ENCODE peak calls at places on chromosome 17, in six cellular contexts. X is mesothelial cell of epicardium, J is fibroblast of pulmonary artery, Y is lower leg skin, A is HFFc6, H is neural progenitor cell. T is an unnamed sample.
A peak's percentile ranks its signal among the peaks of the same experiment; 100 is the strongest.

GRCh38 chr17:37802712-37803416 is 58.0 kb upstream of the HNF1B start:
- DNase-seq in X (no peak), J (peak; percentile 72), Y (peak; percentile 28), A (no peak), H (no peak), T (no peak)

GRCh38 chr17:52024296-52024870 is 134.1 kb downstream of the CA10 start:
- DNase-seq in X (no peak), J (peak; percentile 20), Y (no peak), A (no peak), H (no peak), T (no peak)

GRCh38 chr17:65953316-65954147 is 238.4 kb downstream of the CEP112 start:
- DNase-seq in X (no peak), J (no peak), Y (no peak), A (no peak), H (peak; percentile 26), T (no peak)

GRCh38 chr17:37344519-37344918 is 31.3 kb upstream of the C17orf78 start:
- DNase-seq in X (no peak), J (no peak), Y (no peak), A (no peak), H (no peak), T (no peak)

GRCh38 chr17:73840829-73841228 is 196.6 kb upstream of the SDK2 start:
- DNase-seq in X (no peak), J (no peak), Y (no peak), A (no peak), H (no peak), T (no peak)

GRCh38 chr17:10702574-10702973 is 5.2 kb downstream of the ADPRM start:
- DNase-seq in X (no peak), J (peak; percentile 56), Y (no peak), A (peak; percentile 18), H (no peak), T (no peak)

GRCh38 chr17:78492116-78492799 is 84.9 kb downstream of the DNAH17 start:
- DNase-seq in X (no peak), J (no peak), Y (no peak), A (no peak), H (no peak), T (no peak)

GRCh38 chr17:64778367-64779290 is 116.5 kb upstream of the SMURF2 start:
- DNase-seq in X (no peak), J (no peak), Y (no peak), A (no peak), H (peak; percentile 64), T (no peak)

GRCh38 chr17:4815043-4815675 is 8.2 kb downstream of the PLD2 start:
- DNase-seq in X (no peak), J (no peak), Y (no peak), A (peak; percentile 26), H (no peak), T (no peak)
- TF ChIP-seq CTCF in X (peak; percentile 27), J (peak; percentile 22), Y (no peak), A (peak; percentile 80), H (peak; percentile 24), T (no peak)

DNA sequence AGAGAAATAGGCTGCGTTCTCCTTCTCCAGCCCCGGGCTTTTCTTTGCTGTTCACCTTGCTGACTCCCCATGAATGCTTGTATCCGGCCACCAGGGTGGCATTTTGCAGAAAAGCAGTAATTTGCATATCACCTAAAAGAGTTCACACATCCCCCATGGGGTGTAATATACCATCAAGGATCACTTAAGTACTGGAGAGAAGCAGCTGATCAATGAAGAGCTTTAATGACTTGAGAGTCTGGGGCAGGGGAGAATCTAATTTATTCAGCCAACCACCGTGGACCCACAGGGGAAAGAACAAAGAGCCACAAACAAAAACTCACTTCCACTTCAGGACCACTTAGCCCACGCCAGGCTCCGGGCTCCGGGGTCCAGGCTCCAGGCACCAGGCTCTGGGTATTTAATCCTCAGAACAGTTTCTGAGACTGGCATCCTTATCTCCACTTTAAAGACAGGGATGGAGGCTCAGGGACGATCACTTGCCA is 33.9 kb upstream of the SEC14L1 start:
- DNase-seq in X (no peak), J (no peak), Y (no peak), A (no peak), H (peak; percentile 22), T (no peak)
- TF ChIP-seq CTCF in X (no peak), J (no peak), Y (no peak), A (no peak), H (peak; percentile 2), T (no peak)

GRCh38 chr17:75978938-75979704 is at the start of the genes ACOX1 and TEN1:
- DNase-seq in X (peak; percentile 96), J (peak; percentile 97), Y (peak; percentile 98), A (peak; percentile 92), H (peak; percentile 98), T (peak; percentile 95)
- TF ChIP-seq CTCF in X (peak; percentile 48), J (no peak), Y (no peak), A (peak; percentile 69), H (peak; percentile 39), T (peak; percentile 33)

GRCh38 chr17:8326591-8327583 is 12.8 kb upstream of the ODF4 start:
- DNase-seq in X (no peak), J (peak; percentile 30), Y (no peak), A (no peak), H (peak; percentile 66), T (no peak)
- TF ChIP-seq CTCF in X (no peak), J (no peak), Y (no peak), A (no peak), H (no peak), T (no peak)

DNA sequence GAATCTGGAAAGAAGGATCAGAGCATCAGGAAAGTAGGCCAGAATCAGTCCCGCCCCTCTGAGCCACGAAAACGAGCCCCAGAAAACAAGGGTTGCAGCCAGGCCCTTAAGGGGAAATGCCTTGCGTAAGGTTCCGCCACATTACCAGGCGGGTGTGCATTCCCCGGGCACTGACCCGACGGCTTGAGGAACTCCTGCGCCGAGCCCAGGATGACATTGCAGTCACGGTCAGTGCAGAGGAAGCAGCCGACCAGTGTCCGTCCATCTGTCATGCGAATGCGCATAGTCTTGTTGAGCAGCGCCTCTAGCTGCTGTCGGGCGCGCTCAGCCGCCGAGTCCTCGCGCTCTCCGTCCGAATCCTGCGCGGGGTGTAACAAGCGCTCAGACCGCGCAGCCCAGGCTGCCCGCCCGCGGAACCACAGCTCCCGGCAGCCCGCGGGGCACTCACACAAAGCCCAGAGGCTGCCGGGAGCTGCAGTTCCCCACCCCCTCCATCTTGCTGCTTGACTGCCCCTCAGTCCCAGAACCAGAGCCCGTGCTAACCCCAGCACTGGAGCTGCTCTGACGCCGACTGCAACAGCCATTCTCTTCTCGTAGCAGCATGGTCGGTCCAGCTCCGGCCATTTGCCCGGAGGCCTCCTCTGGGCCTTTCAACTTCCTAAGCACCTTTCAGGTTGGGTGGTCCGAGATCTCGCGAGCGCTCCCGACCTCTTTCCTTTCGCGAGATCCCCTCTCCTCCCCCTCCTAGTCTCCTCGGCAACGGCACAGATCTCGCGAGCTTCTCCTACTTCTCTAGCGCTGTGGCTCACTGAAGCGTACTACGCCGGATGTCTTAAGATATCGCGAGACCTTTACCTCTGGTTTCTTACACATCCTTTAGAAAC is at the start of gene NAA38:
- DNase-seq in X (peak; percentile 94), J (peak; percentile 100), Y (peak; percentile 98), A (peak; percentile 99), H (peak; percentile 100), T (peak; percentile 91)
- TF ChIP-seq CTCF in X (no peak), J (peak; percentile 37), Y (no peak), A (peak; percentile 71), H (peak; percentile 48), T (no peak)

GRCh38 chr17:27038676-27039075 is 255.2 kb upstream of the WSB1 start:
- DNase-seq in X (no peak), J (no peak), Y (no peak), A (no peak), H (no peak), T (no peak)
- TF ChIP-seq CTCF in X (no peak), J (no peak), Y (no peak), A (no peak), H (no peak), T (no peak)